ENCODE peak calls at places on chromosome 14, in four cellular contexts. F is H9; I is stimulated activated CD8-positive, alpha-beta memory T cell treated with anti-CD3 and anti-CD28 coated beads, Interleukin-15, amount 100 ng/mL, for 24 hours; L is H7. Q is an unnamed sample.
A peak's percentile ranks its signal among the peaks of the same experiment; 100 is the strongest.

GRCh38 chr14:58793096-58793740 is 155.5 kb downstream of the DACT1 start:
- DNase-seq in F (no peak), I (no peak), L (no peak), Q (no peak)

GRCh38 chr14:60151715-60152114 is 13.5 kb downstream of the DHRS7 start:
- DNase-seq in F (no peak), I (peak; percentile 8), L (no peak), Q (no peak)

GRCh38 chr14:24690492-24690891 is 56.5 kb upstream of the GZMB start:
- DNase-seq in F (peak; percentile 77), I (no peak), L (peak; percentile 54), Q (peak; percentile 78)

GRCh38 chr14:78933948-78934524 is 763.9 kb downstream of the NRXN3 start:
- DNase-seq in F (no peak), I (no peak), L (peak; percentile 29), Q (peak; percentile 31)

GRCh38 chr14:72876710-72877063 is 17.2 kb downstream of the DPF3 start:
- DNase-seq in F (peak; percentile 72), I (no peak), L (peak; percentile 53), Q (peak; percentile 72)

GRCh38 chr14:38730420-38730819 is 372.6 kb downstream of the SEC23A start:
- DNase-seq in F (no peak), I (no peak), L (no peak), Q (no peak)

GRCh38 chr14:66165337-66165736 is 320.8 kb upstream of the CCDC196 start:
- DNase-seq in F (no peak), I (no peak), L (no peak), Q (no peak)

GRCh38 chr14:50955373-50956043 is 11.2 kb upstream of the PYGL start:
- DNase-seq in F (peak; percentile 85), I (no peak), L (peak; percentile 76), Q (peak; percentile 98)

GRCh38 chr14:31261859-31262739 is 54.5 kb upstream of the HECTD1 start:
- DNase-seq in F (no peak), I (no peak), L (no peak), Q (no peak)

GRCh38 chr14:67221248-67221981 is 19.8 kb upstream of the PALS1 start:
- DNase-seq in F (no peak), I (no peak), L (no peak), Q (peak; percentile 5)

GRCh38 chr14:72644038-72644437 is 249.9 kb downstream of the DPF3 start:
- DNase-seq in F (no peak), I (no peak), L (no peak), Q (no peak)

GRCh38 chr14:69002069-69002468 is 23.0 kb upstream of the ACTN1 start:
- DNase-seq in F (peak; percentile 67), I (no peak), L (peak; percentile 65), Q (peak; percentile 74)